ENCODE peak calls at places on chromosomes 4 and X, in four cellular contexts. One of them, this sample, is unnamed.

GRCh38 chr4:110055014-110055768 is 142.5 kb downstream of the EGF start:
- DNase-seq in H1: no peak
- DNase-seq in WTC11: no peak
- DNase-seq in CD4-positive, alpha-beta T cell: no peak
- DNase-seq in this sample: no peak

GRCh38 chr4:152479428-152480026 is 56.4 kb downstream of the FBXW7 start:
- DNase-seq in H1: no peak
- DNase-seq in WTC11: no peak
- DNase-seq in CD4-positive, alpha-beta T cell: no peak
- DNase-seq in this sample: no peak

GRCh38 chr4:37648084-37648817 is 37.9 kb downstream of the RELL1 start:
- DNase-seq in H1: peak
- DNase-seq in WTC11: no peak
- DNase-seq in CD4-positive, alpha-beta T cell: no peak
- DNase-seq in this sample: peak

GRCh38 chrX:110173192-110174175 is 144.4 kb downstream of the AMMECR1 start:
- DNase-seq in H1: no peak
- DNase-seq in WTC11: no peak
- DNase-seq in CD4-positive, alpha-beta T cell: no peak
- DNase-seq in this sample: no peak

GRCh38 chrX:38929966-38930421 is 128.7 kb downstream of the MID1IP1 start:
- DNase-seq in H1: no peak
- DNase-seq in WTC11: no peak
- DNase-seq in CD4-positive, alpha-beta T cell: no peak
- DNase-seq in this sample: no peak

GRCh38 chr4:81106150-81106549 is 75.6 kb downstream of the BMP3 start:
- DNase-seq in H1: no peak
- DNase-seq in WTC11: no peak
- DNase-seq in CD4-positive, alpha-beta T cell: no peak
- DNase-seq in this sample: no peak

GRCh38 chrX:7117587-7117986 is 29.9 kb upstream of the STS start:
- DNase-seq in H1: no peak
- DNase-seq in WTC11: no peak
- DNase-seq in CD4-positive, alpha-beta T cell: no peak
- DNase-seq in this sample: no peak

GRCh38 chr4:5635826-5636196 is 72.5 kb downstream of the EVC2 start:
- DNase-seq in H1: no peak
- DNase-seq in WTC11: no peak
- DNase-seq in CD4-positive, alpha-beta T cell: no peak
- DNase-seq in this sample: no peak

GRCh38 chr4:95857761-95858160 is 17.9 kb downstream of the PDHA2 start:
- DNase-seq in H1: no peak
- DNase-seq in WTC11: no peak
- DNase-seq in CD4-positive, alpha-beta T cell: no peak
- DNase-seq in this sample: no peak

GRCh38 chr4:141074098-141074878 is 59.0 kb downstream of the RNF150 start:
- DNase-seq in H1: no peak
- DNase-seq in WTC11: no peak
- DNase-seq in CD4-positive, alpha-beta T cell: no peak
- DNase-seq in this sample: no peak

GRCh38 chrX:26670521-26670920 is 454.6 kb downstream of the MAGEB5 start:
- DNase-seq in H1: no peak
- DNase-seq in WTC11: no peak
- DNase-seq in CD4-positive, alpha-beta T cell: no peak
- DNase-seq in this sample: no peak

GRCh38 chrX:97672608-97673007 is 788.9 kb downstream of the RPA4 start:
- DNase-seq in H1: no peak
- DNase-seq in WTC11: no peak
- DNase-seq in CD4-positive, alpha-beta T cell: no peak
- DNase-seq in this sample: no peak

DNA sequence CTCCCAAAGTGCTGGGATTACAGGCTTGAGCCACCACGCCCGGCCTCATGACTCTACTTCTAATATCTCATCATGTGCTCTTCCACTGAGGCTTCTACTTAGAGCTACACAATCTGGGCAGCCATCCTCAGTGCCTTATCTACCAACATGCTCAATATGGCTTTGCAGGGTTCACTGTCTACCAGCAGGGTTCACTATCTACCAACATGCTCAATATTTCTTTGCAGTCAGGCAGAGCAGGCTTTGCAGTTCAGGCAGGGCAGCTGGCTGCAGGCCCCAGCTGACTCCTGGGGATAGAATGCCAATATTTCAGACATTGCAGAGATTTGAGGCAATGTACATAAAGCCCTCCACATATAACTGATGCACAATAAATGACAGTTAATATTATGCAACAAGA is 47.5 kb downstream of the PKD2 start:
- DNase-seq in H1: no peak
- DNase-seq in WTC11: peak
- DNase-seq in CD4-positive, alpha-beta T cell: no peak
- DNase-seq in this sample: no peak
- TF ChIP-seq CTCF in H1: no peak
- TF ChIP-seq CTCF in WTC11: peak
- TF ChIP-seq CTCF in CD4-positive, alpha-beta T cell: no peak
- TF ChIP-seq CTCF in this sample: no peak

GRCh38 chr4:121728798-121729226 is 32.0 kb upstream of the ANXA5 start:
- DNase-seq in H1: no peak
- DNase-seq in WTC11: no peak
- DNase-seq in CD4-positive, alpha-beta T cell: no peak
- DNase-seq in this sample: no peak
- TF ChIP-seq CTCF in H1: no peak
- TF ChIP-seq CTCF in WTC11: no peak
- TF ChIP-seq CTCF in CD4-positive, alpha-beta T cell: no peak
- TF ChIP-seq CTCF in this sample: no peak

DNA sequence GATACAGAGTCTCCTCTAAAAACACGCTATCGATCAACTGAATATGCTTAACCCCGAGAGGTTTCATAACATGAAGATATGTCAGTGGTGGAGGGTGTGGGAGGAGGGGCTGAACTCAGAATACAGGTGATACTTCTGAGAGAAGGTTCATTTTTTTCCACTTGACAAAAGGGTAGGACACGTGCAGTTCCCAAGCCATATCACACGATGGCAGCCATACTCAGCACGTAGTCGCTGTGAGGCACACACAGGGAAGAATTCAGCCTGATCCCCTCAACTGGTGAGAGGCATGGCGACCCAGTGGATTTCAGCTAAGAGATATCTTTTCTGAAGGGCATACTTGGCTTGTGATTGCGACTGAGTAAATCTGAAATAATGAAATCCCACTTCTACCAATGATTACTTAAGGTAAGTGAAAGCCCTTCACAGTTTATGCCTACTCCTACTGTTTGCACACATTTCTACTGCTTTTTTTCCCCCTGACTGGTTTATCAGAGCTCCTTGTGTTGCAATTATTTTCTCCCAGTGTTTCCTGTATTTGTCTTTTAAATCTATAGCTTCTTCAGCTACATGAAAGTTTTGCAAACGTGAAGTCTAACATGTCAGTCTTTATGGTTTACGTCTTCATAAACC is 133.1 kb downstream of the CORIN start:
- DNase-seq in H1: peak
- DNase-seq in WTC11: peak
- DNase-seq in CD4-positive, alpha-beta T cell: no peak
- DNase-seq in this sample: no peak
- TF ChIP-seq CTCF in H1: peak
- TF ChIP-seq CTCF in WTC11: no peak
- TF ChIP-seq CTCF in CD4-positive, alpha-beta T cell: no peak
- TF ChIP-seq CTCF in this sample: no peak

DNA sequence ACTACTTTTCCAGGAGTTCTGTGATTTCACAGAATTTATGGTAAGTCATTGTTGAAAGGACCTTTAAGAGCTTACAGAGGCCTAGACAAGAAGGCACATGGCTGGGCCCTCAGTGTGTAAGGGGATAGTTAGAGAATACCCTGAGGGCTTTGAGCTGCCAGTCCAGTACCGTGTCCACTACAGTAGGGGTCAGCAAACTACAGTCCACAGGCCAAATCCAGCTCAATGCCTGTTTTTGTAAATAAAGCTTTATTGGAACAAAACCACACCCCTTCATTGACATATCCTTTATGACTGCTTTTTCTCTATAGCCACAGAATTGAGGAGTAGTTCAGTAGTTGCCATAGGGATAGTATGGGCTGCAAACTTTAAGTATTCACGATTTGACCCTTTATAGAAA is 176.2 kb downstream of the MID1 start:
- DNase-seq in H1: no peak
- DNase-seq in WTC11: no peak
- DNase-seq in CD4-positive, alpha-beta T cell: no peak
- DNase-seq in this sample: no peak
- TF ChIP-seq CTCF in H1: no peak
- TF ChIP-seq CTCF in WTC11: no peak
- TF ChIP-seq CTCF in CD4-positive, alpha-beta T cell: no peak
- TF ChIP-seq CTCF in this sample: no peak

GRCh38 chr4:1760521-1761001 is 32.5 kb upstream of the FGFR3 start:
- DNase-seq in H1: no peak
- DNase-seq in WTC11: no peak
- DNase-seq in CD4-positive, alpha-beta T cell: no peak
- DNase-seq in this sample: no peak
- TF ChIP-seq CTCF in H1: no peak
- TF ChIP-seq CTCF in WTC11: no peak
- TF ChIP-seq CTCF in CD4-positive, alpha-beta T cell: no peak
- TF ChIP-seq CTCF in this sample: no peak